ENCODE peak calls at places on chromosomes 12 and 14, in five cellular contexts. L is KBM-7, S is A172, B is T-helper 1 cell, A is NAMALWA. Z is an unnamed sample.

GRCh38 chr14:99321236-99321925 is 49.4 kb upstream of the BCL11B start:
- DNase-seq in S (no peak), B (no peak), L (no peak), A (no peak), Z (no peak)

GRCh38 chr14:67668559-67668958 is 5.9 kb downstream of the VTI1B start:
- DNase-seq in A (peak; percentile 31), L (no peak), S (no peak), B (no peak), Z (no peak)

GRCh38 chr12:32312049-32312670 is 87.2 kb upstream of the FGD4 start:
- DNase-seq in S (peak; percentile 51), A (peak; percentile 83), B (no peak), L (peak; percentile 73), Z (peak; percentile 43)

GRCh38 chr12:25501565-25501964 is 51.5 kb downstream of the LMNTD1 start:
- DNase-seq in A (no peak), S (no peak), L (no peak), B (no peak), Z (no peak)

GRCh38 chr14:95220663-95221231 is 63.4 kb upstream of the DICER1 start:
- DNase-seq in A (no peak), S (no peak), B (no peak), L (no peak), Z (no peak)

GRCh38 chr12:126506426-126507182 is 1441.4 kb downstream of the AACS start:
- DNase-seq in A (no peak), B (no peak), S (no peak), L (no peak), Z (no peak)

GRCh38 chr14:52834440-52834842 is 43.0 kb upstream of the GNPNAT1 start:
- DNase-seq in S (peak; percentile 62), L (no peak), A (no peak), B (no peak), Z (no peak)

GRCh38 chr14:88941414-88941813 is 117.0 kb downstream of the TTC8 start:
- DNase-seq in B (no peak), S (no peak), L (no peak), A (no peak), Z (no peak)

GRCh38 chr14:94646066-94646465 is 33.9 kb downstream of the SERPINA3 start:
- DNase-seq in S (no peak), B (no peak), L (no peak), A (no peak), Z (no peak)

GRCh38 chr14:104554608-104555401 is 24.8 kb upstream of the C14orf180 start:
- DNase-seq in A (no peak), B (peak; percentile 2), S (no peak), L (no peak), Z (no peak)

GRCh38 chr12:110699591-110700445 is 10.9 kb upstream of the HVCN1 start:
- DNase-seq in B (no peak), A (no peak), L (no peak), S (no peak), Z (no peak)

GRCh38 chr12:15044461-15044860 is 71.6 kb downstream of the PDE6H start:
- DNase-seq in L (no peak), S (no peak), A (no peak), B (no peak), Z (no peak)

GRCh38 chr12:106696071-106696470 is 78.4 kb upstream of the RIC8B start:
- DNase-seq in B (no peak), S (no peak), A (no peak), L (no peak), Z (no peak)

GRCh38 chr12:4145990-4146859 is 127.3 kb upstream of the CCND2 start:
- DNase-seq in L (no peak), A (no peak), S (no peak), B (no peak), Z (no peak)

GRCh38 chr14:103313704-103314103 is 20.3 kb upstream of the EIF5 start:
- DNase-seq in A (no peak), S (no peak), B (no peak), L (no peak), Z (no peak)

GRCh38 chr14:89807905-89808304 is 146.6 kb downstream of the EFCAB11 start:
- DNase-seq in A (no peak), L (no peak), B (no peak), S (no peak), Z (no peak)

GRCh38 chr12:49088190-49088931 is 6.2 kb downstream of the DHH start:
- DNase-seq in S (peak; percentile 91), L (peak; percentile 86), B (peak; percentile 24), A (peak; percentile 92), Z (peak; percentile 95)

GRCh38 chr14:63652406-63652805 is 10.7 kb upstream of the WDR89 start:
- DNase-seq in B (no peak), S (no peak), A (no peak), L (no peak), Z (no peak)

GRCh38 chr12:56189918-56190694 is 823 bp upstream of the SMARCC2 start:
- DNase-seq in B (peak; percentile 31), A (peak; percentile 90), L (peak; percentile 95), S (peak; percentile 82), Z (peak; percentile 73)

Z was measured in Kasumi-1.